ENCODE peak calls at places on chromosome 11, in six cellular contexts. M is SJSA1; V is PC-9; I is astrocyte of the spinal cord; R is CD8-positive, alpha-beta memory T cell; X is MG63. Z is an unnamed sample.
A peak's percentile ranks its signal among the peaks of the same experiment; 100 is the strongest.

GRCh38 chr11:132734217-132734616 is 798.1 kb downstream of the OPCML start:
- DNase-seq in M (no peak), V (no peak), I (peak; percentile 91), R (no peak), X (no peak), Z (no peak)

GRCh38 chr11:128776434-128777284 is 82.8 kb downstream of the FLI1 start:
- DNase-seq in M (no peak), V (no peak), I (peak; percentile 45), R (peak; percentile 61), X (no peak), Z (no peak)

GRCh38 chr11:1371836-1372465 is 17.8 kb upstream of the BRSK2 start:
- DNase-seq in M (no peak), V (no peak), I (no peak), R (peak; percentile 41), X (no peak), Z (no peak)

GRCh38 chr11:12024314-12024926 is 16.0 kb upstream of the DKK3 start:
- DNase-seq in M (no peak), V (no peak), I (no peak), R (no peak), X (no peak), Z (no peak)

GRCh38 chr11:96061730-96062524 is 138.0 kb upstream of the MTMR2 start:
- DNase-seq in M (no peak), V (no peak), I (peak; percentile 59), R (no peak), X (no peak), Z (no peak)

GRCh38 chr11:70105369-70105754 is 27.2 kb downstream of the ANO1 start:
- DNase-seq in M (no peak), V (no peak), I (no peak), R (no peak), X (no peak), Z (no peak)

GRCh38 chr11:103529217-103529684 is 420.0 kb downstream of the DYNC2H1 start:
- DNase-seq in M (peak; percentile 65), V (peak; percentile 19), I (peak; percentile 59), R (no peak), X (peak; percentile 85), Z (no peak)

GRCh38 chr11:12167098-12167999 is 57.0 kb downstream of the MICAL2 start:
- DNase-seq in M (peak; percentile 78), V (peak; percentile 64), I (peak; percentile 92), R (no peak), X (peak; percentile 37), Z (peak; percentile 78)

GRCh38 chr11:34481307-34481706 is 32.3 kb downstream of the ELF5 start:
- DNase-seq in M (no peak), V (no peak), I (no peak), R (no peak), X (no peak), Z (no peak)

GRCh38 chr11:64743591-64744543 is at the start of gene RASGRP2:
- DNase-seq in M (no peak), V (peak; percentile 75), I (no peak), R (peak; percentile 91), X (peak; percentile 44), Z (peak; percentile 57)

GRCh38 chr11:64583296-64584262 is 7.4 kb upstream of the SLC22A12 start:
- DNase-seq in M (no peak), V (peak; percentile 71), I (no peak), R (peak; percentile 8), X (peak; percentile 86), Z (no peak)

GRCh38 chr11:108697872-108698473 is 33.1 kb downstream of the DDX10 start:
- DNase-seq in M (peak; percentile 39), V (peak; percentile 32), I (peak; percentile 83), R (peak; percentile 48), X (peak; percentile 38), Z (no peak)

GRCh38 chr11:1435820-1436467 is 46.2 kb downstream of the BRSK2 start:
- DNase-seq in M (no peak), V (no peak), I (no peak), R (no peak), X (no peak), Z (no peak)

GRCh38 chr11:59962103-59962474 is 1.7 kb upstream of the OOSP4A start:
- DNase-seq in M (no peak), V (no peak), I (no peak), R (no peak), X (no peak), Z (no peak)

GRCh38 chr11:57424802-57425564 is 1.9 kb downstream of the SLC43A3 start:
- DNase-seq in M (peak; percentile 66), V (no peak), I (peak; percentile 88), R (peak; percentile 96), X (peak; percentile 76), Z (peak; percentile 69)

GRCh38 chr11:118143661-118144185 is 8.9 kb downstream of the SCN4B start:
- DNase-seq in M (no peak), V (no peak), I (no peak), R (peak; percentile 34), X (no peak), Z (no peak)

GRCh38 chr11:46633291-46634217 is 16.2 kb downstream of the ATG13 start:
- DNase-seq in M (no peak), V (no peak), I (no peak), R (no peak), X (no peak), Z (no peak)

GRCh38 chr11:2518112-2518982 is 73.5 kb downstream of the KCNQ1 start:
- DNase-seq in M (peak; percentile 35), V (no peak), I (no peak), R (peak; percentile 41), X (no peak), Z (no peak)

GRCh38 chr11:21048626-21049025 is 379.2 kb downstream of the NELL1 start:
- DNase-seq in M (no peak), V (no peak), I (no peak), R (no peak), X (no peak), Z (no peak)

GRCh38 chr11:33695051-33695566 is 5.5 kb downstream of the C11orf91 start:
- DNase-seq in M (no peak), V (no peak), I (no peak), R (no peak), X (no peak), Z (no peak)

GRCh38 chr11:81237139-81237538 is 1496.5 kb downstream of the FAM181B start:
- DNase-seq in M (no peak), V (peak; percentile 15), I (peak; percentile 50), R (no peak), X (no peak), Z (no peak)

GRCh38 chr11:116422976-116423375 is 349.8 kb downstream of the BUD13 start:
- DNase-seq in M (no peak), V (no peak), I (no peak), R (no peak), X (no peak), Z (no peak)

GRCh38 chr11:20004856-20005255 is 155.4 kb downstream of the DBX1 start:
- DNase-seq in M (no peak), V (no peak), I (no peak), R (no peak), X (no peak), Z (no peak)

GRCh38 chr11:76410771-76411423 is 29.8 kb downstream of the GVQW3 start:
- DNase-seq in M (no peak), V (no peak), I (no peak), R (no peak), X (no peak), Z (no peak)

GRCh38 chr11:72924568-72925190 is 110.5 kb downstream of the ATG16L2 start:
- DNase-seq in M (no peak), V (no peak), I (peak; percentile 59), R (no peak), X (no peak), Z (no peak)

GRCh38 chr11:87809256-87809655 is 366.0 kb downstream of the RAB38 start:
- DNase-seq in M (no peak), V (no peak), I (no peak), R (no peak), X (no peak), Z (no peak)

GRCh38 chr11:106585061-106585460 is 433.2 kb downstream of the GUCY1A2 start:
- DNase-seq in M (no peak), V (no peak), I (peak; percentile 32), R (no peak), X (peak; percentile 5), Z (no peak)

GRCh38 chr11:2539761-2540520 is 95.1 kb downstream of the KCNQ1 start:
- DNase-seq in M (no peak), V (no peak), I (no peak), R (peak; percentile 42), X (no peak), Z (no peak)

GRCh38 chr11:134062255-134063030 is 6.4 kb upstream of the JAM3 start:
- DNase-seq in M (no peak), V (no peak), I (no peak), R (no peak), X (peak; percentile 15), Z (no peak)

GRCh38 chr11:77026236-77026635 is 8.0 kb upstream of the B3GNT6 start:
- DNase-seq in M (no peak), V (no peak), I (no peak), R (no peak), X (no peak), Z (no peak)

GRCh38 chr11:37666960-37667359 is 1068.9 kb upstream of the RAG2 start:
- DNase-seq in M (no peak), V (no peak), I (no peak), R (no peak), X (no peak), Z (no peak)

GRCh38 chr11:64539711-64540420 is 51.2 kb upstream of the SLC22A12 start:
- DNase-seq in M (no peak), V (no peak), I (no peak), R (no peak), X (no peak), Z (no peak)

GRCh38 chr11:69414773-69415187 is 66.7 kb upstream of the LINC01488 start:
- DNase-seq in M (no peak), V (no peak), I (no peak), R (no peak), X (no peak), Z (no peak)

GRCh38 chr11:64854534-64855502 is 10.4 kb upstream of the CDC42BPG start:
- DNase-seq in M (peak; percentile 100), V (peak; percentile 99), I (peak; percentile 89), R (peak; percentile 69), X (peak; percentile 97), Z (peak; percentile 88)

GRCh38 chr11:38593649-38594048 is 1995.6 kb upstream of the RAG2 start:
- DNase-seq in M (no peak), V (no peak), I (peak; percentile 18), R (no peak), X (no peak), Z (no peak)

GRCh38 chr11:122229078-122229477 is 113.1 kb upstream of the BLID start:
- DNase-seq in M (no peak), V (no peak), I (peak; percentile 43), R (no peak), X (peak; percentile 69), Z (no peak)

GRCh38 chr11:93845181-93846092 is 5.0 kb downstream of the VSTM5 start:
- DNase-seq in M (no peak), V (no peak), I (no peak), R (no peak), X (no peak), Z (no peak)

GRCh38 chr11:117299351-117300300 is 8.5 kb downstream of the BACE1-AS start:
- DNase-seq in M (no peak), V (no peak), I (no peak), R (no peak), X (no peak), Z (no peak)

GRCh38 chr11:121393855-121394254 is 58.3 kb upstream of the SORL1 start:
- DNase-seq in M (no peak), V (no peak), I (no peak), R (no peak), X (no peak), Z (no peak)